ENCODE peak calls at places on chromosomes 16 and 17, in four cellular contexts. F is HL-60, P is breast epithelium, T is mammary epithelial cell. N is an unnamed sample.

GRCh38 chr17:38896373-38896954 is 26.6 kb downstream of the LASP1 start:
- DNase-seq in F (no peak), T (no peak), P (no peak), N (peak)

GRCh38 chr17:8188408-8188839 is 1.6 kb downstream of the BORCS6 start:
- DNase-seq in T (no peak), F (no peak), P (no peak), N (no peak)

GRCh38 chr16:4244254-4244812 is 2.5 kb upstream of the SRL start:
- DNase-seq in P (no peak), F (no peak), T (no peak), N (peak)

GRCh38 chr17:78962345-78962983 is 17.3 kb downstream of the LGALS3BP start:
- DNase-seq in F (no peak), P (no peak), T (peak), N (no peak)

GRCh38 chr16:23952128-23953041 is 116.6 kb downstream of the PRKCB start:
- DNase-seq in T (no peak), P (no peak), F (peak), N (peak)

GRCh38 chr17:64484380-64484779 is 12.5 kb downstream of the POLG2 start:
- DNase-seq in T (no peak), F (no peak), P (no peak), N (no peak)

GRCh38 chr17:50918933-50919296 is 52.8 kb upstream of the TOB1 start:
- DNase-seq in F (no peak), P (peak), T (no peak), N (no peak)

GRCh38 chr17:74522381-74523090 is 8.7 kb downstream of the CD300LB start:
- DNase-seq in T (no peak), P (peak), F (no peak), N (no peak)

GRCh38 chr16:56609463-56609921 is 1.1 kb downstream of the MT2A start:
- DNase-seq in P (peak), F (no peak), T (peak), N (no peak)

GRCh38 chr16:89013692-89014455 is 36.9 kb upstream of the CBFA2T3 start:
- DNase-seq in P (no peak), T (no peak), F (no peak), N (no peak)

GRCh38 chr17:82242977-82243647 is 14.3 kb downstream of the SLC16A3 start:
- DNase-seq in F (no peak), T (peak), P (peak), N (no peak)

N was measured in retinal pigment epithelial cell.